ENCODE peak calls at places on chromosomes 12 and 14, in ten cellular contexts. F, M, X, Z, U, B, K, D, I and L are unnamed samples. For H3K36me3, the result is how much of the 10 kb centered on the place peaks cover.

GRCh38 chr14:95204705-95205104 is 47.4 kb upstream of the DICER1 start:
- DNase-seq in F (no peak), M (no peak), X (no peak), Z (no peak), U (no peak), B (no peak), K (no peak), D (no peak), I (no peak), L (no peak)

GRCh38 chr12:130934753-130935152 is 19.0 kb upstream of the ADGRD1 start:
- DNase-seq in F (no peak), M (no peak), X (no peak), Z (no peak), U (no peak), B (no peak), K (no peak), D (no peak), I (no peak), L (no peak)

GRCh38 chr12:121279507-121279915 is 17.0 kb downstream of the CAMKK2 start:
- DNase-seq in F (peak), M (peak), X (no peak), Z (no peak), U (peak), B (peak), K (no peak), D (peak), I (no peak), L (no peak)

GRCh38 chr12:122079038-122079531 is 529 bp downstream of the MLXIP start:
- DNase-seq in F (peak), M (no peak), X (peak), Z (peak), U (no peak), B (peak), K (no peak), D (no peak), I (no peak), L (peak)

GRCh38 chr12:57983858-57984505 is 42.6 kb downstream of the ATP23 start:
- DNase-seq in F (no peak), M (no peak), X (no peak), Z (peak), U (no peak), B (no peak), K (no peak), D (no peak), I (no peak), L (no peak)

GRCh38 chr12:91367234-91367849 is 184.7 kb upstream of the DCN start:
- DNase-seq in F (no peak), M (no peak), X (no peak), Z (peak), U (no peak), B (no peak), K (no peak), D (peak), I (peak), L (no peak)

GRCh38 chr12:21073822-21074460 is 57.1 kb upstream of the SLCO1B1 start:
- DNase-seq in F (no peak), M (no peak), X (no peak), Z (peak), U (no peak), B (no peak), K (no peak), D (no peak), I (peak), L (no peak)

GRCh38 chr14:104404922-104405321 is 174.6 kb upstream of the C14orf180 start:
- DNase-seq in F (no peak), M (no peak), X (no peak), Z (no peak), U (no peak), B (no peak), K (no peak), D (no peak), I (no peak), L (no peak)

GRCh38 chr12:107845226-107845979 is 70.9 kb downstream of the ASCL4 start:
- DNase-seq in F (no peak), M (no peak), X (no peak), Z (no peak), U (no peak), B (no peak), K (no peak), D (no peak), I (no peak), L (no peak)

GRCh38 chr12:91926810-91927209 is 218.8 kb downstream of the BTG1 start:
- DNase-seq in F (no peak), M (no peak), X (no peak), Z (peak), U (no peak), B (no peak), K (no peak), D (peak), I (peak), L (no peak)

DNA sequence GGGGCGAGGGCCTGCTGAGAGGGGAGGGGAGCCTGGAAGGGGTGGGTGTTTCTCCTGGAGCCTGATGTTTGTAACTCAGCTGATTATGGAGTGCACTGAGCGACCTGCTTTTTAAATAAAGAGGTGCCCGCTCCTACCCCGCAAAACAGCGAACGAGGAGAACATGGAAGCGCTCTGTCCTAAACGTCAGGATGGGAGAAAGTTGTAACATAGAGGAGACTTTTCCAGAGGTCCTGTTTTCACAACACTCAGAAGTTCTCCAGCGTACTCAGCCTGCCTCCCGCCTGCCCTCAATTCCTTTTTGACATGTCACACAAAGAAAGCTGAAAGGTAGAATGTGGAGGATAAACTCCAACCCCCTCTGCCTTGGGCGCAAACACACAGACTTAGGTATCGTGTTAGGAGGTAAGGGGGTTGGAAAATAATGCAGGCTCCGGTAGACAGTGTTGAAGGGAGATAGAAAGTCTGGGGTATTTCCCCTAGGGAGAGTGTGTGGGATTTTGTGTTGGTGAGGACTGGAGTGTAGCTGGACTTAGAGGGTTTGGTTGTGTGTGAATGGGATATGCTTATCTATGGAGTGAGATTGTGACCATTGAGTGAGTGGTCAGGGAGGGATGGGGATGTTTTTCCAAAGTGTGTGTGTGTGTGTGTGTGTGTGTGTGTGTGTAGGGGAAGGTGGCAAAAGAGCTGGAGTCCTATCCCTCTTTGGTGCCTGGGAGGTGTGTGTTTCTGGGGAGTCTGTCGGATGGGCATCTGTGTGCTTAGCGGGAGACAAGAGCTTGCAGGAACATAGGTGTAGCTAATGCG is 2.1 kb downstream of the NTF3 start:
- DNase-seq in F (no peak), M (no peak), X (no peak), Z (no peak), U (no peak), B (no peak), K (no peak), D (no peak), I (no peak), L (no peak)
- H3K4me3 ChIP-seq in F (peak), M (peak), X (peak), Z (no peak), U (peak), B (no peak), K (peak), D (peak), I (no peak), L (peak)

DNA sequence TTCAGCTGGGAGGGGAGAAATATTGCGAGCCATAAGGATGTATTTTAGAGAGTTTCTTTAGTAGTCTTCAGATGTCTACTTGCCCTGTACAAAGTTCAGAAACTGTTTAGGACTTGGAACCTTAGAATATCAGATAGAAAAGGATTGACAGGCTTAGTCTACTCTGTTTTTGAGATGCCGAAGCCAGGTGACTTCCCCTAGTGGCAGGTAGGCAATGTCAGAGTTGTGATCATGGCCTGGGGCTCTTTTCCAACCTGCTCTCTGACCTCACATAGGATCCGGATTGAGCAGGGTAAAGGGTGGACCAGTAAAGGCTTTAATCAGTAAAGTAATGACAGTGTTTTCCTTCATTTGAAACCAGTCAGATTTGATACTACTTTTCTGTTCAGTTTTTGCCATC is 59.6 kb downstream of the PRKCH start:
- DNase-seq in F (no peak), M (no peak), X (no peak), Z (peak), U (no peak), B (no peak), K (no peak), D (no peak), I (peak), L (peak)
- TF ChIP-seq CTCF in F (no peak), M (no peak), X (no peak), Z (peak), U (no peak), B (no peak), K (peak), D (no peak), I (peak), L (peak)

DNA sequence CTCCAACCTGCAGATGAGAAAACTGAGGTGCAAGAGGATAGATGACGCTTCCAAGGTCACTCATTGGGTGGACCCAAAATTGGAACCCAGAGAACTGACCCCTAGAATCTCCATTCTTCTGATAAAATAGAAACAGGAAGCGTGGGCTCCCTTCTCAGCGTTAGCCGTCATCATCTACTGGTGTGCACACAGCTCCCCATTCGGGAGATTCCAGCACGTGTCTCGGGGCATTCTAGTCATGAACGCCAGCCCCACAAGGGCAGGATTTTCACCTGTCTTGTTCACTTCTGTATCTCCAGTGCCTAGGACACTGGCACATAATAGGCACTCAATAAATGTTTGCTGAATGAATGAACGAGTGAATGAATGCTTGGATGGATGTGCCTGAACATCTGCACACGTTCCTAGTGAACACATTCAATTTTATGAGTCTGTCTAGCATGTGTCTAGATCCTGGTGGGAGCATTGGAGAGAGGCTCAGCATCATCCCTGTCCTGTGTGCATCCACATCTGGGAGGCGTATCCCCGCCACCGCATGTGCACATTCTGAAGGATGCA is 30.5 kb downstream of the RASAL1 start:
- DNase-seq in F (no peak), M (no peak), X (no peak), Z (no peak), U (no peak), B (no peak), K (no peak), D (no peak), I (no peak), L (no peak)
- H3K36me3 ChIP-seq in F (under half), M (under half), X (under half), Z (under half), U (under half), B (under half), K (under half), D (under half), I (under half), L (under half)

GRCh38 chr12:113135178-113136127 is at the start of gene RASAL1:
- DNase-seq in F (peak), M (no peak), X (no peak), Z (peak), U (no peak), B (no peak), K (peak), D (no peak), I (no peak), L (peak)
- H3K4me3 ChIP-seq in F (peak), M (peak), X (no peak), Z (peak), U (no peak), B (no peak), K (peak), D (no peak), I (peak), L (no peak)